ENCODE peak calls at places on chromosomes 6 and 20, in eight cellular contexts. B is SW480; C is stimulated activated CD8-positive, alpha-beta memory T cell treated with anti-CD3 and anti-CD28 coated beads, Interleukin-4, amount 100 ng/mL, for 24 hours; U is GM12865; X is cardiac fibroblast; T is fibroblast of mammary gland; I is NCI-H1105; Q is effector CD8-positive, alpha-beta T cell. F is an unnamed sample.
A peak's percentile ranks its signal among the peaks of the same experiment; 100 is the strongest.

GRCh38 chr6:109342564-109342963 is 39.7 kb downstream of the CD164 start:
- DNase-seq in B (no peak), C (no peak), U (no peak), X (no peak), T (no peak), I (no peak), Q (no peak), F (no peak)

GRCh38 chr6:147065786-147066185 is 138.4 kb upstream of the STXBP5 start:
- DNase-seq in B (peak; percentile 15), C (no peak), U (no peak), X (no peak), T (no peak), I (peak; percentile 78), Q (no peak), F (no peak)

GRCh38 chr6:2831392-2831791 is 10.3 kb downstream of the SERPINB1 start:
- DNase-seq in B (no peak), C (no peak), U (no peak), X (no peak), T (no peak), I (no peak), Q (no peak), F (no peak)

GRCh38 chr20:13271098-13271497 is 50.0 kb downstream of the ISM1 start:
- DNase-seq in B (no peak), C (no peak), U (no peak), X (no peak), T (no peak), I (no peak), Q (no peak), F (no peak)

GRCh38 chr6:11822346-11822745 is 43.7 kb upstream of the ADTRP start:
- DNase-seq in B (no peak), C (no peak), U (peak; percentile 45), X (no peak), T (no peak), I (no peak), Q (no peak), F (no peak)

GRCh38 chr6:63689421-63689820 is 53.8 kb downstream of the PHF3 start:
- DNase-seq in B (no peak), C (no peak), U (no peak), X (no peak), T (no peak), I (no peak), Q (no peak), F (peak; percentile 11)

GRCh38 chr20:63124782-63125580 is 91.0 kb downstream of the YTHDF1 start:
- DNase-seq in B (no peak), C (no peak), U (no peak), X (no peak), T (no peak), I (no peak), Q (no peak), F (no peak)

GRCh38 chr6:155152211-155153076 is 111.4 kb upstream of the CLDN20 start:
- DNase-seq in B (peak; percentile 25), C (no peak), U (no peak), X (peak; percentile 20), T (no peak), I (no peak), Q (no peak), F (no peak)

GRCh38 chr6:104638841-104639290 is 220.9 kb downstream of the HACE1 start:
- DNase-seq in B (no peak), C (no peak), U (no peak), X (peak; percentile 93), T (peak; percentile 73), I (no peak), Q (no peak), F (peak; percentile 91)

GRCh38 chr6:81331526-81331925 is 421.0 kb downstream of the TENT5A start:
- DNase-seq in B (no peak), C (no peak), U (no peak), X (peak; percentile 1), T (peak; percentile 52), I (no peak), Q (no peak), F (no peak)

GRCh38 chr6:113732384-113732966 is 124.7 kb upstream of the MARCKS start:
- DNase-seq in B (no peak), C (no peak), U (no peak), X (peak; percentile 69), T (peak; percentile 46), I (peak; percentile 88), Q (no peak), F (peak; percentile 31)

GRCh38 chr20:37526839-37527637 is 638 bp downstream of the BLCAP start:
- DNase-seq in B (peak; percentile 54), C (no peak), U (no peak), X (peak; percentile 46), T (peak; percentile 30), I (no peak), Q (no peak), F (peak; percentile 73)

GRCh38 chr6:150420428-150420827 is 51.6 kb downstream of the IYD start:
- DNase-seq in B (no peak), C (no peak), U (no peak), X (no peak), T (no peak), I (no peak), Q (no peak), F (no peak)

GRCh38 chr6:84524636-84525035 is 239.8 kb downstream of the TBX18 start:
- DNase-seq in B (no peak), C (no peak), U (no peak), X (no peak), T (peak; percentile 79), I (no peak), Q (no peak), F (no peak)

GRCh38 chr6:583639-584038 is 73.3 kb downstream of the HUS1B start:
- DNase-seq in B (no peak), C (no peak), U (no peak), X (no peak), T (no peak), I (no peak), Q (no peak), F (no peak)

GRCh38 chr6:111566222-111566717 is 39.4 kb downstream of the TRAF3IP2 start:
- DNase-seq in B (no peak), C (no peak), U (no peak), X (no peak), T (no peak), I (no peak), Q (no peak), F (no peak)

GRCh38 chr20:43448748-43449535 is 8.8 kb upstream of the SRSF6 start:
- DNase-seq in B (peak; percentile 70), C (no peak), U (peak; percentile 60), X (peak; percentile 49), T (peak; percentile 37), I (peak; percentile 40), Q (peak; percentile 19), F (peak; percentile 65)

GRCh38 chr6:120945905-120946594 is 388.2 kb downstream of the TBC1D32 start:
- DNase-seq in B (no peak), C (no peak), U (no peak), X (no peak), T (no peak), I (no peak), Q (no peak), F (no peak)

GRCh38 chr6:170305772-170306323 is 710 bp upstream of the FAM120B start:
- DNase-seq in B (no peak), C (no peak), U (no peak), X (no peak), T (no peak), I (no peak), Q (no peak), F (no peak)